ENCODE peak calls at places on chromosomes 5 and 9, in four cellular contexts. E is A549, R is heart left ventricle, B is uterus. P is an unnamed sample.

GRCh38 chr9:114638441-114638840 is 19.2 kb downstream of the TEX53 start:
- DNase-seq in E (no peak), R (no peak), B (no peak), P (no peak)

GRCh38 chr9:118222375-118222774 is 518.2 kb downstream of the TLR4 start:
- DNase-seq in E (peak), R (no peak), B (no peak), P (no peak)

GRCh38 chr9:4904322-4905134 is 80.5 kb upstream of the JAK2 start:
- DNase-seq in E (peak), R (no peak), B (no peak), P (no peak)

GRCh38 chr5:132069561-132069960 is 4.0 kb upstream of the CSF2 start:
- DNase-seq in E (no peak), R (no peak), B (no peak), P (no peak)

GRCh38 chr5:168443950-168444700 is 42.1 kb upstream of the RARS1 start:
- DNase-seq in E (no peak), R (no peak), B (no peak), P (no peak)

GRCh38 chr9:87276851-87277251 is 220.8 kb upstream of the DAPK1 start:
- DNase-seq in E (no peak), R (no peak), B (no peak), P (no peak)

GRCh38 chr9:94443039-94443722 is 111.7 kb upstream of the PCAT7 start:
- DNase-seq in E (no peak), R (no peak), B (no peak), P (no peak)

GRCh38 chr5:126446498-126447224 is 23.5 kb downstream of the GRAMD2B start:
- DNase-seq in E (peak), R (no peak), B (no peak), P (no peak)

GRCh38 chr9:94212091-94212490 is 47.0 kb upstream of the ZNF169 start:
- DNase-seq in E (no peak), R (no peak), B (no peak), P (no peak)

GRCh38 chr9:79012561-79012960 is 559.2 kb upstream of the TLE4 start:
- DNase-seq in E (peak), R (no peak), B (no peak), P (no peak)

GRCh38 chr5:106374956-106375355 is 1295.8 kb downstream of the EFNA5 start:
- DNase-seq in E (no peak), R (no peak), B (no peak), P (no peak)

GRCh38 chr5:110590187-110590586 is 136.3 kb downstream of the TMEM232 start:
- DNase-seq in E (peak), R (no peak), B (no peak), P (no peak)

GRCh38 chr9:3177921-3178320 is 334.0 kb upstream of the PUM3 start:
- DNase-seq in E (no peak), R (no peak), B (no peak), P (no peak)

GRCh38 chr9:35510745-35511428 is 21.0 kb downstream of the RUSC2 start:
- DNase-seq in E (peak), R (peak), B (peak), P (no peak)

GRCh38 chr5:95857185-95857945 is 34.8 kb upstream of the GLRX start:
- DNase-seq in E (no peak), R (peak), B (peak), P (peak)

GRCh38 chr5:39523821-39524220 is 99.0 kb upstream of the DAB2 start:
- DNase-seq in E (no peak), R (no peak), B (no peak), P (no peak)

GRCh38 chr9:132201139-132201538 is 39.3 kb downstream of the NTNG2 start:
- DNase-seq in E (no peak), R (no peak), B (no peak), P (no peak)

GRCh38 chr5:141914154-141914743 is 9.4 kb upstream of the DELE1 start:
- DNase-seq in E (no peak), R (peak), B (peak), P (peak)

GRCh38 chr9:113617550-113617949 is 154.0 kb downstream of the RGS3 start:
- DNase-seq in E (no peak), R (no peak), B (no peak), P (no peak)

GRCh38 chr5:154038241-154038603 is 488 bp downstream of the FAM114A2 start:
- DNase-seq in E (no peak), R (no peak), B (peak), P (no peak)

GRCh38 chr9:130672933-130673615 is 8.7 kb downstream of the PRDM12 start:
- DNase-seq in E (no peak), R (no peak), B (no peak), P (no peak)

GRCh38 chr9:125343518-125344284 is 82.1 kb downstream of the GAPVD1 start:
- DNase-seq in E (peak), R (no peak), B (no peak), P (no peak)

GRCh38 chr9:93132287-93132927 is 1.6 kb downstream of the NINJ1 start:
- DNase-seq in E (peak), R (peak), B (peak), P (no peak)

GRCh38 chr9:92295827-92296258 is 2.3 kb upstream of the IARS1 start:
- DNase-seq in E (no peak), R (no peak), B (no peak), P (no peak)

GRCh38 chr9:115084157-115084556 is 33.8 kb downstream of the TNC start:
- DNase-seq in E (no peak), R (no peak), B (no peak), P (no peak)

GRCh38 chr9:128845186-128845931 is 15.8 kb upstream of the SPOUT1 start:
- DNase-seq in E (no peak), R (no peak), B (no peak), P (no peak)

GRCh38 chr5:170265527-170265926 is 32.0 kb downstream of the LCP2 start:
- DNase-seq in E (no peak), R (peak), B (peak), P (peak)

GRCh38 chr9:78973906-78974305 is 597.9 kb upstream of the TLE4 start:
- DNase-seq in E (peak), R (no peak), B (no peak), P (no peak)

GRCh38 chr5:109546461-109546860 is 136.7 kb upstream of the PJA2 start:
- DNase-seq in E (no peak), R (no peak), B (no peak), P (no peak)

GRCh38 chr5:76838481-76839261 is 11.1 kb upstream of the S100Z start:
- DNase-seq in E (peak), R (no peak), B (no peak), P (no peak)

GRCh38 chr9:96877269-96877668 is 23.0 kb upstream of the ZNF782 start:
- DNase-seq in E (no peak), R (no peak), B (no peak), P (no peak)

GRCh38 chr9:125538092-125538473 is 168.9 kb downstream of the MAPKAP1 start:
- DNase-seq in E (peak), R (no peak), B (no peak), P (no peak)

GRCh38 chr9:137435980-137436760 is 5.0 kb downstream of the ENTPD8 start:
- DNase-seq in E (peak), R (no peak), B (peak), P (no peak)

GRCh38 chr5:161535762-161536161 is 10.8 kb downstream of the GABRB2 start:
- DNase-seq in E (no peak), R (no peak), B (no peak), P (no peak)

GRCh38 chr5:56272765-56273164 is 39.6 kb upstream of the ANKRD55 start:
- DNase-seq in E (no peak), R (no peak), B (no peak), P (no peak)

GRCh38 chr5:56270058-56270457 is 36.9 kb upstream of the ANKRD55 start:
- DNase-seq in E (peak), R (no peak), B (no peak), P (no peak)

GRCh38 chr5:56277573-56277972 is 44.4 kb upstream of the ANKRD55 start:
- DNase-seq in E (no peak), R (no peak), B (no peak), P (no peak)

GRCh38 chr5:56270568-56271392 is 37.6 kb upstream of the ANKRD55 start:
- DNase-seq in E (peak), R (peak), B (peak), P (peak)

DNA sequence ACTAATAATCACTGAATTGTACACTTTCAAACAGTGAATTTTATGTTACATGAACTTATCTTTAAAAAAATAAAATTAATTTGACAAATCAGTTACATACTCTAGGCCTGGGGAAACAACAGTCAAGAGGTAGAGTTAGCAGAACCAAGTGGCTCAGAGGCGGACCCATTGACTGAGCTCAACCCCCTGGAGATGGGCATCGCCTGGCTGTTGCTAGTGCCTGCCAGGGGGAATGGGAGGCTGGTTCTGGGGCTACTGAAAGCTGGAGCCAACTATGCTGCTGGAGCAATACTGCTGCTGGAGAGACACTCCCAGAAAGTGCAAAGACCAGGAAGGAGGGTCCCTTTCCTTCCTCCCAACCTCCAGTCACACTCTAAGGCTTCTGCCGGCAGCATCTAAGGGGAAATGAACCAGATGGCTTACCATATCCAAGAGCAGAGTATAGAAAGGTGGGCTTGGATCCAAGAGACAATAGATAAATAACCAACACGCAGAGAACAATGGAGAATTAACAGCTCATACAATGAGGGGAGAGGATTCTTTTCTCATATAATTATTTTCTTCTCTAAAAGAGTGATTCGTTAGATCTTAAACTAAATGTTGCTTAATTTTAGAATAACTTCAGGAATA is 40.4 kb upstream of the ANKRD55 start:
- DNase-seq in E (no peak), R (no peak), B (no peak), P (no peak)
- H3K27ac ChIP-seq in E (peak), R (no peak), B (no peak), P (no peak)

DNA sequence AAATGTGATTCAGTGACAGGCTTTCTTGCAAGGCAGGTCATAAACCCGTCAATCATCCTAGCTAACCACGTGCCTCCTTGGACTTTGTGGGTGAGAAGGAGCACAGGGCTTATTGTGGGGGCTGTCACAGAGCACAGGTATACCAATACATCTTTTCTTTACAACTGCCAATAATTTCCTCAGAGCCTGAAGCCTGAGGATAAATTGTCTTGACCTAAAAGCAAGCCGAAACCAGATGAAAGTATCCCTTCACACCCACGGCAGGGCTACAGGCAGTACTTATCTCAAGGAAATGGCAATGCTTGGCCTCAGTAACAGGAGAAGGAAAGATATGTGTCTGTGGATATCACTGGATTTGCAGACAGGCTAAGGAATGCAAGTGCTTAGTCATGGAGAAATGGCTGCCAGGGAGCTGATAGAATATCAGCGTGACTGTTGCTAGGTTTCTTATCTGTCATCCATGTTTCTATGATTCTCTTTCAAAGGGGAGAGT is 90.3 kb upstream of the ZNF366 start:
- DNase-seq in E (peak), R (no peak), B (peak), P (no peak)
- H3K27ac ChIP-seq in E (peak), R (no peak), B (peak), P (peak)

DNA sequence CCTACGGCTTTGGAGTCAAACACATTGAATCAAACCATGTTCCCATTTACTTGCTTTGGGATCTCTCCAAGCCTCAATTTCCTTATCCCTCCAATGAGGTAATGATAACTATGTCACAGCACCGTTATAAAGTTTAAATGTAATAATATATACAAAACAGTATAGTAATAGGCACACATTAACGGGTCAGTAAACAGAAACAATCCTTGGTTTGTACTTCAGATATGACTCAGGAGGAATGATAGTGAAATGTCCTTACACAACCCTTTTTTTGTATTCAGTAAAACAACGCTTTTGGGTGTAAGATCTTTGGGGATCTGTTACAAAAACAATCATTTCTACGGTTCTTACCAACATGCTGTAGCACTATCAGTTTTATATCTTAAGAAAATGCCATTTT is 178.5 kb upstream of the GNA14 start:
- DNase-seq in E (no peak), R (no peak), B (no peak), P (no peak)
- H3K27ac ChIP-seq in E (peak), R (no peak), B (no peak), P (no peak)

GRCh38 chr5:151673421-151673820 is 13.3 kb downstream of the SPARC start:
- DNase-seq in E (no peak), R (no peak), B (no peak), P (no peak)

GRCh38 chr5:151671979-151672378 is 14.7 kb downstream of the SPARC start:
- DNase-seq in E (no peak), R (peak), B (peak), P (no peak)

GRCh38 chr5:151670074-151670686 is 16.5 kb downstream of the SPARC start:
- DNase-seq in E (no peak), R (no peak), B (no peak), P (no peak)

GRCh38 chr5:151667083-151667482 is 19.6 kb downstream of the SPARC start:
- DNase-seq in E (no peak), R (no peak), B (no peak), P (no peak)

DNA sequence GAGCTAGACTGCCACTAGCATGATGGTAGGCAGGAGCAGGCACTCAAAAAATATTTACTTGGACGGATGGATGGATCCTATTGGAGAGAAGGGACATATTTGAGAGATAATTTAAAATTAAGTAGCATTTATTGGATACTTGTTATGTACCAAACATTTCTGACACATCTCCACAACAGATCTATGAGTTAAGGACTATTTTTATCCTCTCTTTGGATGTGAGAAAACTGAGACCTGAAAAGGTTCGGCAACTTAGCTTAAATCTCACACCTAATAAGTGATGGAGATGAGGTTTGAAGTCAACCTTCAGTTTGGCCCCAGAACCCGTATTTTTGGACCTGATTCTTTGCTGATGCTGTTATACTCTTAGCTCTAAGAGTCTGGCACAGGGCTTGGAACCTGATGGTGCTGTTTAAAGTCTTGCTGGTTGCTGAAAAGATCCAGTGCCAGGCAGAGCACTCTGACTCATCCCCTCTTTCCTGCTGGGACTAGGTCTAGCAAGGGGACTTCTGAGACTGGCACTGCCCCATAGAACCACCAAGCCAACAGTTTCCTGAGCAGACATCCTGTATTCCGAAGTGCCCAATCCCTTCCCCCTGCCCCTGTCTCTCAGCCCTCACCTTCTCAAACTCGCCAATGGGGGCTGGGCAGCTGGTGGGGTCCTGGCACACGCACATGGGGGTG is 15.6 kb downstream of the SPARC start:
- DNase-seq in E (no peak), R (no peak), B (peak), P (no peak)
- H3K27ac ChIP-seq in E (peak), R (peak), B (peak), P (peak)